ENCODE peak calls at places on chromosomes 2 and 18, in five cellular contexts. X, W, D, S and L are unnamed samples.

GRCh38 chr2:66682476-66682875 is 247.6 kb downstream of the MEIS1 start:
- DNase-seq in X (peak), S (no peak), W (no peak), D (no peak), L (no peak)

GRCh38 chr2:98314251-98314650 is 32.0 kb upstream of the CNGA3 start:
- DNase-seq in W (no peak), S (no peak), X (no peak), D (no peak), L (no peak)

GRCh38 chr2:8767324-8767723 is 70.1 kb downstream of the KIDINS220 start:
- DNase-seq in W (no peak), X (no peak), D (no peak), S (no peak), L (no peak)

GRCh38 chr2:239355139-239355538 is 45.7 kb downstream of the HDAC4 start:
- DNase-seq in D (peak), S (no peak), X (no peak), W (no peak), L (no peak)

GRCh38 chr2:50546790-50547189 is 485.1 kb downstream of the NRXN1 start:
- DNase-seq in S (no peak), X (no peak), D (no peak), W (no peak), L (no peak)

GRCh38 chr18:73283032-73283431 is 415.2 kb upstream of the NETO1 start:
- DNase-seq in W (no peak), S (peak), X (no peak), D (no peak), L (peak)

GRCh38 chr18:43115076-43116035 is at the start of gene RIT2:
- DNase-seq in W (no peak), X (no peak), S (no peak), D (no peak), L (no peak)

GRCh38 chr2:168245074-168245825 is 2.1 kb downstream of the STK39 start:
- DNase-seq in X (no peak), D (peak), S (peak), W (no peak), L (no peak)

GRCh38 chr18:1049173-1049572 is 144.5 kb downstream of the ADCYAP1 start:
- DNase-seq in W (no peak), S (no peak), X (no peak), D (no peak), L (no peak)

GRCh38 chr2:88826399-88826798 is 134.9 kb downstream of the RPIA start:
- DNase-seq in D (no peak), S (no peak), W (no peak), X (no peak), L (no peak)

GRCh38 chr18:22102948-22103663 is 66.3 kb upstream of the GATA6 start:
- DNase-seq in D (no peak), X (no peak), S (no peak), W (no peak), L (no peak)

GRCh38 chr18:73288813-73289212 is 421.0 kb upstream of the NETO1 start:
- DNase-seq in W (no peak), X (no peak), D (no peak), S (peak), L (no peak)

GRCh38 chr2:38192976-38193375 is 117.0 kb upstream of the CYP1B1 start:
- DNase-seq in X (no peak), W (no peak), S (no peak), D (no peak), L (no peak)

GRCh38 chr2:32856891-32857290 is 89.9 kb upstream of the LTBP1 start:
- DNase-seq in S (no peak), X (no peak), W (no peak), D (no peak), L (no peak)

GRCh38 chr2:210094787-210095186 is 76.4 kb downstream of the KANSL1L start:
- DNase-seq in S (no peak), W (no peak), D (no peak), X (no peak), L (no peak)

GRCh38 chr2:231704017-231704416 is 4.3 kb upstream of the PTMA start:
- DNase-seq in S (no peak), D (no peak), X (peak), W (no peak), L (no peak)
- H3K9ac ChIP-seq in S (no peak), D (no peak), X (no peak), W (no peak), L (no peak)

DNA sequence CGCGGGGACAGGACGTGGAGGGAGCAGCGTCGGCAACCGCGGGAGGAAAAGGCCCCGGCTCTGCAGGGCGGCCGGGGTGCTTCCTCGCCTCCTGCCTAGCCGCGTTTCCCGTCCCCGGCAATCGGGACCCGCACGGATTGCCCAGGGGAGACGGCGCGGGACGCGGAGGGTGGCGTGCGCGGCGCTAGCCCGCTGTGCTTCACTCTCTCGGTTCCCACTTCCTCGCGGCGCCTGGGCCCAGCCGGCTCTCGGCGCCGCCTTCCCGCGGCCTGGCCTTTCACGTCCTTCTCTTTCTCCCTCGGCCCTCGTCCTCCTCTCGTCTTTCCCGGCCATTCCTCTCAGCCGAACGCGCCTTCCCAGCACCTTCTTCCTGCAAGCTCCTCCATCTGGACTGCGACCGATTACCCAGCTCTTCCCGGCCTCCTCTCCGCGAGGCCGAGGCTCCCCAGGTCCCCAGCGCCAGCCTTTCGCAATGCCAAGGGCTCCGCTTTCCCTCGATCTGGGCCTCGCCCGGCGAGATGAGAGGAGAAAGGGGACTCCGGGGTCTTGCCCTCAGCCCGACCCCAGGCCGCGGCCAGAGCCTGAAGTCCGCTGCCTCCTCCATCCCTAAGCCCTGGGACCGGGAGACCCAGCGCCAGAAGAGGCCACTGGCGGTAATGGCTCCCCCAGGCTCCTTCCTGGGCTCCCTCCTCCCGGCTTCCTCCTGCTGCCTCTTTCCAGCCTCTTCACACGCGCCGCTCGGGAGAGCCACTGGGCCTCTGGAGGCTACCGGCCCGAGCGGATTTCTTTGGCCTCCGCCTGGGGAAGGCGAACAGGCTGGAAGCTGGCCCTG is 34.2 kb upstream of the ATP6V1B1 start:
- DNase-seq in D (peak), S (no peak), X (peak), W (no peak), L (no peak)
- TF ChIP-seq EZH2 in D (no peak), S (no peak), X (peak), W (no peak), L (no peak)

GRCh38 chr2:64092502-64092901 is 51.7 kb downstream of the PELI1 start:
- DNase-seq in S (no peak), W (no peak), D (no peak), X (no peak), L (no peak)

GRCh38 chr2:64090264-64090663 is 54.0 kb downstream of the PELI1 start:
- DNase-seq in S (no peak), D (no peak), W (no peak), X (no peak), L (no peak)

GRCh38 chr2:64081046-64081445 is 61.8 kb upstream of the VPS54 start:
- DNase-seq in D (no peak), S (no peak), X (no peak), W (no peak), L (no peak)

GRCh38 chr2:64085936-64086335 is 58.3 kb downstream of the PELI1 start:
- DNase-seq in X (no peak), W (no peak), S (no peak), D (no peak), L (no peak)

GRCh38 chr2:64086347-64087082 is 57.7 kb downstream of the PELI1 start:
- DNase-seq in X (no peak), W (no peak), S (no peak), D (no peak), L (no peak)
- TF ChIP-seq EZH2phosphoT487 in X (no peak), W (no peak), S (no peak), D (no peak), L (no peak)

DNA sequence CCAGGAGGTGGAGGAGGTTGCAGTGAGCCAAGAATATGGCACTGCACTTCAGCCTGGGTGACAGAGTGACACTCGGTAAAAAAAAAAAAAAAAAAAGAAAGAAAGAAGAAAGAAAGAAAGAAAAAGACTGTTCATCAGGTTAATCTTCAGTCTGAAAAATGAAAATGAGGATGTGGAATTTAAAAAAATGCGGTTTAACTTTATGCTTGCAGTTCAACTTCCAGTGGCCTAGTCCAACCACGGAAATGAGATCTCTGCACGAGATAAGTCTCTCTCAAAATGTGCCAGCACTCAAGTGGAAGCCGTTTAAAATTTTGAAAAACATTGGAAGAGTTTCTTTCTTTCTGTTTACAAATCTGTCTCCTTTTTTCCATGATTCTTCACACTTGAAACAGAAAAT is 112.1 kb downstream of the DOCK10 start:
- DNase-seq in S (no peak), W (no peak), X (no peak), D (no peak), L (no peak)
- H3K9ac ChIP-seq in S (no peak), W (no peak), X (no peak), D (no peak), L (no peak)

GRCh38 chr18:24111936-24112335 is 26.9 kb upstream of the CABYR start:
- DNase-seq in D (no peak), S (peak), W (peak), X (no peak), L (no peak)
- TF ChIP-seq EZH2 in D (no peak), S (no peak), W (no peak), X (no peak), L (no peak)